ENCODE peak calls at places on chromosomes 5 and 9, in six cellular contexts. C is BJ; A is activated CD4-positive, alpha-beta T cell treated with anti-CD3 and anti-CD28 coated beads, Interleukin-2, amount 50 U/mL, for 1 hour; N is stimulated activated CD8-positive, alpha-beta memory T cell treated with anti-CD3 and anti-CD28 coated beads, Interleukin-4, amount 100 ng/mL, for 1 hour; U is nephron progenitor cell; Q is RPMI7951. I is an unnamed sample.

GRCh38 chr5:158389786-158390185 is 530.8 kb upstream of the CLINT1 start:
- DNase-seq in C (no peak), A (no peak), N (no peak), U (no peak), Q (no peak), I (no peak)

GRCh38 chr5:55407059-55407684 is 99.4 kb downstream of the MTREX start:
- DNase-seq in C (no peak), A (no peak), N (no peak), U (no peak), Q (peak), I (no peak)

GRCh38 chr9:133397895-133398294 is 19.9 kb downstream of the REXO4 start:
- DNase-seq in C (no peak), A (no peak), N (no peak), U (no peak), Q (no peak), I (no peak)

GRCh38 chr5:137078171-137078665 is 420.9 kb downstream of the SPOCK1 start:
- DNase-seq in C (no peak), A (no peak), N (no peak), U (peak), Q (peak), I (peak)

GRCh38 chr9:117480729-117481128 is 65.9 kb upstream of the ASTN2 start:
- DNase-seq in C (no peak), A (no peak), N (no peak), U (no peak), Q (no peak), I (no peak)

GRCh38 chr5:8839361-8840055 is 706.4 kb downstream of the SEMA5A start:
- DNase-seq in C (no peak), A (no peak), N (no peak), U (no peak), Q (peak), I (no peak)

GRCh38 chr5:35742006-35742405 is 114.7 kb upstream of the IL7R start:
- DNase-seq in C (peak), A (no peak), N (no peak), U (no peak), Q (no peak), I (no peak)

GRCh38 chr5:139982157-139982974 is 60.7 kb downstream of the NRG2 start:
- DNase-seq in C (peak), A (no peak), N (no peak), U (no peak), Q (peak), I (no peak)

GRCh38 chr5:132087176-132087575 is 13.6 kb downstream of the CSF2 start:
- DNase-seq in C (no peak), A (no peak), N (no peak), U (no peak), Q (no peak), I (no peak)

GRCh38 chr5:31768046-31768445 is 129.1 kb downstream of the PDZD2 start:
- DNase-seq in C (no peak), A (no peak), N (no peak), U (no peak), Q (no peak), I (no peak)

GRCh38 chr9:99693888-99694287 is 127.8 kb upstream of the NR4A3 start:
- DNase-seq in C (no peak), A (no peak), N (no peak), U (no peak), Q (no peak), I (no peak)